ENCODE peak calls at places on chromosome 19, in four cellular contexts. L is BE2C; K is ureter; X is CD4-positive, alpha-beta memory T cell. Q is an unnamed sample.

GRCh38 chr19:49335784-49336481 is 727 bp downstream of the CD37 start:
- DNase-seq in L (no peak), K (no peak), X (peak; percentile 42), Q (no peak)

GRCh38 chr19:1487576-1488281 is 2.4 kb downstream of the PCSK4 start:
- DNase-seq in L (no peak), K (no peak), X (no peak), Q (no peak)

GRCh38 chr19:4972509-4973230 is 3.8 kb downstream of the KDM4B start:
- DNase-seq in L (no peak), K (no peak), X (no peak), Q (peak; percentile 62)

GRCh38 chr19:6221878-6222746 is 57.7 kb downstream of the MLLT1 start:
- DNase-seq in L (no peak), K (no peak), X (no peak), Q (no peak)

GRCh38 chr19:37930416-37930815 is 23.4 kb downstream of the SIPA1L3 start:
- DNase-seq in L (no peak), K (no peak), X (no peak), Q (peak; percentile 60)

GRCh38 chr19:10228925-10229324 is 2.2 kb downstream of the S1PR2 start:
- DNase-seq in L (peak; percentile 62), K (no peak), X (peak; percentile 41), Q (peak; percentile 80)

GRCh38 chr19:44684892-44685847 is 13.8 kb upstream of the CEACAM16 start:
- DNase-seq in L (no peak), K (no peak), X (no peak), Q (peak; percentile 96)

GRCh38 chr19:6011794-6012193 is 33.9 kb upstream of the RANBP3 start:
- DNase-seq in L (no peak), K (no peak), X (no peak), Q (no peak)

GRCh38 chr19:8127311-8127710 is 22.1 kb downstream of the FBN3 start:
- DNase-seq in L (no peak), K (no peak), X (no peak), Q (no peak)

GRCh38 chr19:29091127-29091526 is 121.8 kb downstream of the UQCRFS1 start:
- DNase-seq in L (no peak), K (no peak), X (no peak), Q (no peak)

GRCh38 chr19:48900477-48901452 is 653 bp downstream of the NUCB1 start:
- DNase-seq in L (no peak), K (no peak), X (peak; percentile 43), Q (peak; percentile 33)

GRCh38 chr19:51821921-51822716 is 27.2 kb downstream of the FPR3 start:
- DNase-seq in L (no peak), K (no peak), X (no peak), Q (no peak)

GRCh38 chr19:3481241-3482090 is 1.1 kb upstream of the SMIM24 start:
- DNase-seq in L (no peak), K (no peak), X (no peak), Q (no peak)

GRCh38 chr19:41261474-41262190 is 2.5 kb upstream of the HNRNPUL1 start:
- DNase-seq in L (no peak), K (no peak), X (no peak), Q (peak; percentile 27)

GRCh38 chr19:35138305-35138799 is 272 bp upstream of the FXYD1 start:
- DNase-seq in L (no peak), K (no peak), X (no peak), Q (no peak)

GRCh38 chr19:39307233-39307821 is 11.1 kb downstream of the IFNL1 start:
- DNase-seq in L (no peak), K (no peak), X (no peak), Q (no peak)

GRCh38 chr19:1360126-1360817 is 23.4 kb upstream of the NDUFS7 start:
- DNase-seq in L (no peak), K (no peak), X (no peak), Q (no peak)

GRCh38 chr19:1252221-1252817 is 3.9 kb downstream of the MIDN start:
- DNase-seq in L (peak; percentile 64), K (peak; percentile 95), X (peak; percentile 68), Q (peak; percentile 96)

GRCh38 chr19:33377586-33378475 is 4.3 kb downstream of the CEBPG start:
- DNase-seq in L (peak; percentile 16), K (no peak), X (no peak), Q (peak; percentile 15)

GRCh38 chr19:44570984-44571684 is 41.7 kb upstream of the CEACAM20 start:
- DNase-seq in L (peak; percentile 74), K (peak; percentile 70), X (peak; percentile 33), Q (peak; percentile 63)

GRCh38 chr19:47766670-47767069 is 11.8 kb upstream of the SELENOW start:
- DNase-seq in L (no peak), K (no peak), X (no peak), Q (no peak)

GRCh38 chr19:14073232-14073924 is 792 bp downstream of the MISP3 start:
- DNase-seq in L (peak; percentile 81), K (peak; percentile 75), X (peak; percentile 85), Q (peak; percentile 78)

GRCh38 chr19:51777570-51778460 is 16.8 kb downstream of the FPR2 start:
- DNase-seq in L (peak; percentile 67), K (peak; percentile 70), X (peak; percentile 31), Q (peak; percentile 81)

GRCh38 chr19:41367848-41368301 is 3.9 kb upstream of the B9D2 start:
- DNase-seq in L (no peak), K (no peak), X (no peak), Q (peak; percentile 98)

GRCh38 chr19:5578094-5578846 is 10.5 kb upstream of the TINCR start:
- DNase-seq in L (peak; percentile 84), K (peak; percentile 68), X (peak; percentile 55), Q (peak; percentile 40)

GRCh38 chr19:36113895-36114762 is 546 bp downstream of the POLR2I start:
- DNase-seq in L (no peak), K (peak; percentile 66), X (peak; percentile 22), Q (peak; percentile 24)

Q was measured in fibroblast of lung.